ENCODE peak calls at places on chromosomes 5 and 9, in four cellular contexts. One of them, this sample, is unnamed.

GRCh38 chr5:91306497-91306896 is 76.6 kb downstream of the ARRDC3 start:
- DNase-seq in IMR-90: peak
- DNase-seq in endothelial cell of umbilical vein: no peak
- DNase-seq in K562: no peak
- DNase-seq in this sample: no peak

GRCh38 chr5:79699766-79700400 is 10.2 kb downstream of the CMYA5 start:
- DNase-seq in IMR-90: no peak
- DNase-seq in endothelial cell of umbilical vein: no peak
- DNase-seq in K562: no peak
- DNase-seq in this sample: no peak

GRCh38 chr5:140366770-140367630 is 7.0 kb downstream of the SLC4A9 start:
- DNase-seq in IMR-90: no peak
- DNase-seq in endothelial cell of umbilical vein: no peak
- DNase-seq in K562: no peak
- DNase-seq in this sample: no peak

GRCh38 chr9:137243626-137244485 is 2.8 kb downstream of the TUBB4B start:
- DNase-seq in IMR-90: no peak
- DNase-seq in endothelial cell of umbilical vein: no peak
- DNase-seq in K562: no peak
- DNase-seq in this sample: no peak

GRCh38 chr9:29648132-29648531 is 2074.9 kb upstream of the C9orf72 start:
- DNase-seq in IMR-90: no peak
- DNase-seq in endothelial cell of umbilical vein: no peak
- DNase-seq in K562: no peak
- DNase-seq in this sample: no peak

GRCh38 chr9:3323714-3324113 is 202.1 kb downstream of the RFX3 start:
- DNase-seq in IMR-90: no peak
- DNase-seq in endothelial cell of umbilical vein: peak
- DNase-seq in K562: no peak
- DNase-seq in this sample: no peak

GRCh38 chr9:27676827-27677226 is 103.5 kb upstream of the C9orf72 start:
- DNase-seq in IMR-90: no peak
- DNase-seq in endothelial cell of umbilical vein: no peak
- DNase-seq in K562: no peak
- DNase-seq in this sample: no peak

GRCh38 chr5:168651654-168652053 is 72.5 kb upstream of the PANK3 start:
- DNase-seq in IMR-90: peak
- DNase-seq in endothelial cell of umbilical vein: no peak
- DNase-seq in K562: no peak
- DNase-seq in this sample: no peak

GRCh38 chr9:20209421-20210340 is 412.6 kb downstream of the MLLT3 start:
- DNase-seq in IMR-90: no peak
- DNase-seq in endothelial cell of umbilical vein: no peak
- DNase-seq in K562: no peak
- DNase-seq in this sample: peak

DNA sequence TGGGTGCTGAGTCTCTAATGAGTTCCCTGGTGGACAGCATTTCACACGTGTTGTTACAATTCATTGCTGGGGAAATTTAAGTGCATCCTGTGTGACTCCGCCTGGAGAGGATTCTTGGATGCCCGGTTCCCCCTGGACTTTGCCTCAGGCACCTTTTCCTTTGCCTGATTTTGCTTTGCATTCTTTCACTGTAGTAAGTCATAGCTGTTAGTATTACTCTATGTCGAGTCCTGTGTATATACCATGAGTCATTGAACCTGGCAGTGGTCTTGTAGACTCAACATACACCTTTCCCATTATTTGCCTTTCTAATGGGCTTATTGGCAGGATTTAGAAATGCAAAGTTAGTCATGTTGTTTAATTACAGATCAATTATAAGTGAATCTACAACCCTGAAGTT is 81.9 kb upstream of the DHFR start:
- DNase-seq in IMR-90: peak
- DNase-seq in endothelial cell of umbilical vein: no peak
- DNase-seq in K562: no peak
- DNase-seq in this sample: no peak
- TF ChIP-seq FOS in IMR-90: no peak
- TF ChIP-seq FOS in endothelial cell of umbilical vein: no peak
- TF ChIP-seq FOS in K562: no peak
- TF ChIP-seq FOS in this sample: no peak

DNA sequence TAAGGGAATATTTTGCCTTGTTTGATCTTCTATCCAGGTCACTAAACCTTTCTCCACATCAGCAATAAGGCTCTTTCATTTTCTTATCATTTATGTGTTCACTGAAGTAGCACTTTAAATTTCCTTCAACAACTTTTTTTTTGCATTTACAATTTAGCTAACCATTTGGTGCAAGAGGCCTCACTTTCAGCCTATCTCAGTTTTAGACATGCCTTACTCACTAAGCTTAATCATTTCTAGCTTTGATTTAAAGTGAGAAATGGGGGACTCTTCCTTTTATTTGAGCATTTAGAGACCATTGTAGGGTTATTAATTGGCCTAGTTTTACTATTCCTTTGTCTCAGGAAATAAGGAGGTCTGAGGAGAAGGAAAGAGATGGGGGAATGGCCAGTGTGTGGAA is 250.5 kb downstream of the AUH start:
- DNase-seq in IMR-90: no peak
- DNase-seq in endothelial cell of umbilical vein: no peak
- DNase-seq in K562: no peak
- DNase-seq in this sample: no peak
- H3K9ac ChIP-seq in IMR-90: no peak
- H3K9ac ChIP-seq in endothelial cell of umbilical vein: no peak
- H3K9ac ChIP-seq in K562: no peak
- H3K9ac ChIP-seq in this sample: no peak

DNA sequence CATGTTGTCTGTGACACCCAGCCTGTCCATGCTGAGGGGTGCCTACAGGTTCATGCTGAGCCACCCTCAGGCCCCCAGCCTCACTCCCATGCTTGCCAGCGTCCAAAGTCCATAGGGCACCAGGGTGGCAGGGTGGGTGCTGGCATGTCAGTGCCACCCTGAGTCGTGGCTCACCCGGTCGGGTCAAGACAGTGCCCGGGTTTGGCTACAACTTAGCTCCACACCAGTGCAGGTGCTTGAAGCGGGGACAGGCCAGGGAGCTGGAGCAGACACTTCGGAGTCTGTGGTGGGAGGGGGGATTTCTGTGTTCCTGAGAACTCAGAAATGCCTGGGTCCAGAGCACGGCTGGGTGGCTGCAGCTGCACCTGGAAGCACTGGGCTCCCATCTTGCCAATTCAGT is 579.2 kb upstream of the FAM174A start:
- DNase-seq in IMR-90: no peak
- DNase-seq in endothelial cell of umbilical vein: no peak
- DNase-seq in K562: no peak
- DNase-seq in this sample: no peak
- TF ChIP-seq FOS in IMR-90: no peak
- TF ChIP-seq FOS in endothelial cell of umbilical vein: no peak
- TF ChIP-seq FOS in K562: no peak
- TF ChIP-seq FOS in this sample: no peak

DNA sequence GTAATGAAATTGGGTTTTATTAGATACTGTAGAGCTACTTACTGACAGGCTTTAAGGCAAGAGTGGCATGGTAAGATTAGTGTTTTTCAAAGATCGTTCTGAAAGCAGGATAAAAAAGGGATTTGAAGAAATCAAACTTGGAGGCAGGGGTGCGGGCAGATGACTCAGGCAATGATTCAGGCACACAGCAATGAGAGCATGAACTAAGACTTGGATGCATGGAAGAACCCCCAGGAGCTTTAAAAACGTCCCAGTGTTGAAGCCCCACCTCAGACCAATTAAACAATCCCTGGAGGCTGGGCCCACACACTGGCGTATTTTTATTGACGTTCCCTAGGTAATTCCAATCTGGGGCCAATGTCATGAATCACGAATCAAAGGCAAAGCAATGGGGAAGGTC is 102.5 kb downstream of the SREK1 start:
- DNase-seq in IMR-90: peak
- DNase-seq in endothelial cell of umbilical vein: no peak
- DNase-seq in K562: no peak
- DNase-seq in this sample: no peak
- H3K9ac ChIP-seq in IMR-90: no peak
- H3K9ac ChIP-seq in endothelial cell of umbilical vein: no peak
- H3K9ac ChIP-seq in K562: no peak
- H3K9ac ChIP-seq in this sample: no peak

DNA sequence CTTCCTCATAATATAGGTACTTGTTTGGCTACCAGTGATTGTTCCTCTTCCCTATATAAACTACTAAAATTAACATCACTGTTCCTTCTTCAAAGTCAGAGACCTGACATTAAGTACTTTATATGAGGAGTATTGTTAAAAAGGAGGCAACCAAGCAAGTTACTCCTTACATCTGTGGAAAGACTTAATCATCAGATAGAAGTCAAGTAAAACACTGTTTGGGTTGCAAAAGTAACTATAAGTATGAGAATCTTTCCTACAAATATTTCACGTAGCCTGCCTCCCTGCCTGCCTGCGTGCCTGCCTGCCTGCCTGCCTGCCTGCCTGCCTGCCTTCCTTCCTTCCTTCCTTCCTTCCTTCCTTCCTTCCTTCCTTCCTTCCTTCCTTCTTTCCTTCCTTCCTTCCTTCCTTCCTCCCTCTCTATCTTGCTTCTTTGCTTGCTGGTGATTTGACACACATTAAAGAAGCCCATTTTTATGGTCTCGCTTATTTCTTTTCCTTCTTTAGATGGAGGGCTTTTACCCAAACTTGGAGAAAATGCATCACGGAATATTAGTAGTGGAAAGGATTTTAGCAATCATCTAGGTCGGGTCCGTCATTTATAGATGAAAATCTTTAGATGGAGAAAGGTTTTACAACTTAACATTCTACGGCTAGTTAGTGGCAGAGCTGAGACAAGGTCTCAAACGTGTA is 3.2 kb downstream of the CER1 start:
- DNase-seq in IMR-90: no peak
- DNase-seq in endothelial cell of umbilical vein: no peak
- DNase-seq in K562: no peak
- DNase-seq in this sample: no peak
- TF ChIP-seq FOS in IMR-90: no peak
- TF ChIP-seq FOS in endothelial cell of umbilical vein: no peak
- TF ChIP-seq FOS in K562: no peak
- TF ChIP-seq FOS in this sample: no peak

GRCh38 chr5:64876203-64876602 is 107.5 kb downstream of the CWC27 start:
- DNase-seq in IMR-90: no peak
- DNase-seq in endothelial cell of umbilical vein: no peak
- DNase-seq in K562: no peak
- DNase-seq in this sample: no peak
- H3K9ac ChIP-seq in IMR-90: no peak
- H3K9ac ChIP-seq in endothelial cell of umbilical vein: no peak
- H3K9ac ChIP-seq in K562: no peak
- H3K9ac ChIP-seq in this sample: no peak

DNA sequence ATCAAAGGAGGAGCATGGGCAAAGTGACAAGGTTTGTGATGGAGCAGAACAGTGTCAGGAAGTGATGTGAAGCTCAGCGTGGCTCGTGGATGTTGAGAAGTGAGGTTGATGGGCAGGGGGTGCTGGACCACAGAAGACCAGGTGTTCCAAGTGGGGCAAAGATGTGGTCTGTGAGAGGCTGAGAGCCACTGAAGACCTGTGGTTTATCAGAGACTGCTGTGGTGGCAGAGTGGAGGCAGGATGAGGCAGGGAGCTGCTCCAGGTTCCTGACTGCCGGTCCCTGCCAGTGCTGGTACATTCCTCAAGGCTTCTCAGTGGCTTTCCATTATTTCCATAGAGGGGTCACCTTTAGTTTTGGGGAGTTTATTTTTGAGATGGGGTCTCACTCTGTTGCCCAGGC is 19.1 kb downstream of the PALM2AKAP2 start:
- DNase-seq in IMR-90: no peak
- DNase-seq in endothelial cell of umbilical vein: no peak
- DNase-seq in K562: no peak
- DNase-seq in this sample: no peak
- TF ChIP-seq FOS in IMR-90: no peak
- TF ChIP-seq FOS in endothelial cell of umbilical vein: no peak
- TF ChIP-seq FOS in K562: no peak
- TF ChIP-seq FOS in this sample: no peak

DNA sequence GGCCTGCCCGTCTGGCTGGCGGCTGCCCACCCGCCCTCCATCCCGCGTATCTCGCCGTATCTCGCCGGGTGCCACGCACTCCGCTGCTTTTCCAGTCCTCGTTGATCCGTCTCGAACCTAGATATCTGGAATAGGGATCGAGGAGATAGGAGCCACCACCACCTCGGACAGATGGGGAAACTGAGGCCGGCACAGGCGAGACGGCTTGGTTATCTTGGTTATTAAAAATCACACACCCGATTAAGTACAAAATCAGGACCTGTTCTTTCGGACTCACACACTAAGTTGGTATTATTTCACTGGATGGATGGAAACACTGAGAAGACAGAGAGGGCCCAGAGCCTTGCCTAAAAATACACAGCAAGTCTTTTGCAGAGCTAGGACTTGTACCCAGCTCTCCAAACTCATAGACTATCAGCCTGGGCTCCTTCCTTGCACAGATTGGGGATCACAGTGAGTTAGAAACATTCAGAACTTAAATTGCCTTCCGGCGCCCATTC is 678 bp downstream of the SLC26A2 start:
- DNase-seq in IMR-90: no peak
- DNase-seq in endothelial cell of umbilical vein: peak
- DNase-seq in K562: no peak
- DNase-seq in this sample: no peak
- H3K9ac ChIP-seq in IMR-90: peak
- H3K9ac ChIP-seq in endothelial cell of umbilical vein: peak
- H3K9ac ChIP-seq in K562: peak
- H3K9ac ChIP-seq in this sample: peak

GRCh38 chr9:83503881-83504280 is 34.3 kb downstream of the FRMD3 start:
- DNase-seq in IMR-90: no peak
- DNase-seq in endothelial cell of umbilical vein: no peak
- DNase-seq in K562: no peak
- DNase-seq in this sample: no peak

GRCh38 chr9:83505282-83505681 is 32.9 kb downstream of the FRMD3 start:
- DNase-seq in IMR-90: no peak
- DNase-seq in endothelial cell of umbilical vein: no peak
- DNase-seq in K562: no peak
- DNase-seq in this sample: no peak

GRCh38 chr9:83509372-83509771 is 28.8 kb downstream of the FRMD3 start:
- DNase-seq in IMR-90: no peak
- DNase-seq in endothelial cell of umbilical vein: no peak
- DNase-seq in K562: no peak
- DNase-seq in this sample: no peak

GRCh38 chr9:83511051-83511450 is 27.1 kb downstream of the FRMD3 start:
- DNase-seq in IMR-90: no peak
- DNase-seq in endothelial cell of umbilical vein: peak
- DNase-seq in K562: no peak
- DNase-seq in this sample: peak

GRCh38 chr9:83508072-83508471 is 30.1 kb downstream of the FRMD3 start:
- DNase-seq in IMR-90: no peak
- DNase-seq in endothelial cell of umbilical vein: peak
- DNase-seq in K562: no peak
- DNase-seq in this sample: no peak
- TF ChIP-seq FOS in IMR-90: no peak
- TF ChIP-seq FOS in endothelial cell of umbilical vein: no peak
- TF ChIP-seq FOS in K562: no peak
- TF ChIP-seq FOS in this sample: no peak

This sample was measured in GM12878.